ENCODE peak calls at places on chromosomes 12 and 14, in eight cellular contexts. One of them, this sample, is unnamed.

GRCh38 chr12:55724226-55724939 is 4.2 kb downstream of the RDH5 start:
- DNase-seq in prostate gland: peak; percentile 51
- DNase-seq in testis: peak; percentile 85
- DNase-seq in stomach: peak; percentile 76
- DNase-seq in A549: peak; percentile 70
- DNase-seq in transverse colon: peak; percentile 82
- DNase-seq in uterus: no peak
- DNase-seq in IMR-90: peak; percentile 69
- DNase-seq in this sample: peak; percentile 73

GRCh38 chr12:17197971-17198370 is 592.0 kb upstream of the LMO3 start:
- DNase-seq in A549: no peak
- DNase-seq in transverse colon: no peak
- DNase-seq in prostate gland: no peak
- DNase-seq in IMR-90: no peak
- DNase-seq in uterus: no peak
- DNase-seq in stomach: no peak
- DNase-seq in testis: no peak
- DNase-seq in this sample: no peak

GRCh38 chr12:60072911-60073310 is 477.1 kb downstream of the SLC16A7 start:
- DNase-seq in prostate gland: no peak
- DNase-seq in transverse colon: no peak
- DNase-seq in IMR-90: peak; percentile 67
- DNase-seq in uterus: no peak
- DNase-seq in A549: no peak
- DNase-seq in stomach: no peak
- DNase-seq in testis: no peak
- DNase-seq in this sample: no peak

GRCh38 chr14:67461341-67461985 is 27.1 kb downstream of the TMEM229B start:
- DNase-seq in IMR-90: peak; percentile 27
- DNase-seq in stomach: no peak
- DNase-seq in prostate gland: no peak
- DNase-seq in testis: peak; percentile 32
- DNase-seq in uterus: no peak
- DNase-seq in transverse colon: no peak
- DNase-seq in A549: no peak
- DNase-seq in this sample: no peak

GRCh38 chr12:129312048-129312447 is 458.8 kb downstream of the GLT1D1 start:
- DNase-seq in uterus: no peak
- DNase-seq in testis: no peak
- DNase-seq in stomach: no peak
- DNase-seq in IMR-90: no peak
- DNase-seq in A549: no peak
- DNase-seq in transverse colon: no peak
- DNase-seq in prostate gland: no peak
- DNase-seq in this sample: no peak

GRCh38 chr12:53975019-53975815 is 463 bp upstream of the HOTAIR start:
- DNase-seq in prostate gland: no peak
- DNase-seq in A549: no peak
- DNase-seq in stomach: no peak
- DNase-seq in uterus: no peak
- DNase-seq in transverse colon: no peak
- DNase-seq in testis: no peak
- DNase-seq in IMR-90: no peak
- DNase-seq in this sample: no peak

GRCh38 chr12:55703288-55703687 is 4.4 kb downstream of the ITGA7 start:
- DNase-seq in transverse colon: no peak
- DNase-seq in uterus: no peak
- DNase-seq in testis: no peak
- DNase-seq in IMR-90: no peak
- DNase-seq in A549: no peak
- DNase-seq in stomach: peak; percentile 37
- DNase-seq in prostate gland: no peak
- DNase-seq in this sample: no peak

GRCh38 chr12:96416033-96416790 is 16.0 kb upstream of the CDK17 start:
- DNase-seq in IMR-90: peak; percentile 95
- DNase-seq in stomach: no peak
- DNase-seq in A549: no peak
- DNase-seq in transverse colon: no peak
- DNase-seq in uterus: no peak
- DNase-seq in testis: no peak
- DNase-seq in prostate gland: no peak
- DNase-seq in this sample: no peak

GRCh38 chr12:71061451-71061850 is 96.3 kb downstream of the TSPAN8 start:
- DNase-seq in uterus: no peak
- DNase-seq in prostate gland: no peak
- DNase-seq in A549: no peak
- DNase-seq in IMR-90: no peak
- DNase-seq in transverse colon: no peak
- DNase-seq in testis: no peak
- DNase-seq in stomach: no peak
- DNase-seq in this sample: no peak
- H3K27ac ChIP-seq in uterus: no peak overlapping the region
- H3K27ac ChIP-seq in prostate gland: no peak overlapping the region
- H3K27ac ChIP-seq in A549: no peak overlapping the region
- H3K27ac ChIP-seq in IMR-90: no peak overlapping the region
- H3K27ac ChIP-seq in transverse colon: no peak overlapping the region
- H3K27ac ChIP-seq in testis: no peak overlapping the region
- H3K27ac ChIP-seq in stomach: no peak overlapping the region
- H3K27ac ChIP-seq in this sample: no peak overlapping the region

GRCh38 chr12:131827961-131828534 is at the start of gene MMP17:
- DNase-seq in testis: peak; percentile 70
- DNase-seq in IMR-90: peak; percentile 55
- DNase-seq in A549: peak; percentile 56
- DNase-seq in prostate gland: no peak
- DNase-seq in transverse colon: peak; percentile 33
- DNase-seq in uterus: no peak
- DNase-seq in stomach: no peak
- DNase-seq in this sample: no peak
- TF ChIP-seq POLR2A in testis: no peak
- TF ChIP-seq POLR2A in IMR-90: peak; percentile 33
- TF ChIP-seq POLR2A in A549: peak; percentile 83
- TF ChIP-seq POLR2A in prostate gland: no peak
- TF ChIP-seq POLR2A in transverse colon: no peak
- TF ChIP-seq POLR2A in uterus: no peak
- TF ChIP-seq POLR2A in stomach: no peak
- TF ChIP-seq POLR2A in this sample: no peak

DNA sequence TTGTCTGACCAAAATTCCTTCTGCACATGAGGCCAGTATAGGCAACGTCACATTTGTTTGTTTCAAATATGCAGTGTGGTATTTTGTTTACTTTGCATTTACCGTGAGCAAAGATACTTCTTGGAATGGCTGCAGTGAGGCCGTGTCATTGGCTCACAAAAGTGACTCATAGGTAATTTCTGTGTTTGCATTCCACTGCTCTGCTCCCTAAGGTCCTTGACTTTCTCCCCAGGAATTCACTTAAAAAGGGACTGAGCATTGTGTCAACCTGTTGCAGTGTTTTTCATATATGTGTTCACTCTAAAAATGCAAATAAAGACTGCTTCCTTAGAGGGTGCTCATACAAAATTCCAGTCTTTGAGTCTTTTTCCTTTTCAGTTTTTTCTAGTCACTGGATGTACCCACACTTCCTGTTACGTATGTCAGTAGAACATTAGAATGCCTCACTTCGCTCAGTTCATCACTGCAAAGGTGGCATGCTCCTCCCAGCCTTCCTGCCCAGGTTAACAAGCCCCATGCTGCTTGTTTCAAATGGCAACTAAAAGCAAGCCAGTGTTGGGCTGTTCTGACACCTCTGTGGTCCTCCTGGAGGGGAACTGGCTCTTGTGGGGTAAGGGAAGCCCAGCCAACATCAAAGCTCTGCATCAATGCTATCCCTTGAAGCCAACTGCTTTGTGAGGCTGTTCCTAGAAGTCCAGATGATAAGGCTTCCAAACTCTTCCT is 9.1 kb downstream of the C12orf76 start:
- DNase-seq in A549: peak; percentile 92
- DNase-seq in stomach: peak; percentile 43
- DNase-seq in prostate gland: peak; percentile 60
- DNase-seq in uterus: no peak
- DNase-seq in transverse colon: peak; percentile 44
- DNase-seq in IMR-90: peak; percentile 98
- DNase-seq in testis: no peak
- DNase-seq in this sample: no peak
- H3K27ac ChIP-seq in A549: peak overlapping the region; percentile 93
- H3K27ac ChIP-seq in stomach: peak overlapping the region; percentile 88
- H3K27ac ChIP-seq in prostate gland: peak overlapping the region; percentile 63
- H3K27ac ChIP-seq in uterus: no peak overlapping the region
- H3K27ac ChIP-seq in transverse colon: peak overlapping the region; percentile 62
- H3K27ac ChIP-seq in IMR-90: peak overlapping the region; percentile 99
- H3K27ac ChIP-seq in testis: peak overlapping the region; percentile 20
- H3K27ac ChIP-seq in this sample: peak overlapping the region; percentile 83

GRCh38 chr14:23013056-23014054 is 3.4 kb upstream of the C14orf93 start:
- DNase-seq in testis: no peak
- DNase-seq in stomach: no peak
- DNase-seq in uterus: no peak
- DNase-seq in transverse colon: no peak
- DNase-seq in IMR-90: no peak
- DNase-seq in prostate gland: no peak
- DNase-seq in A549: no peak
- DNase-seq in this sample: no peak

GRCh38 chr14:23009483-23009938 is 432 bp downstream of the C14orf93 start:
- DNase-seq in testis: no peak
- DNase-seq in uterus: no peak
- DNase-seq in IMR-90: no peak
- DNase-seq in A549: no peak
- DNase-seq in transverse colon: no peak
- DNase-seq in prostate gland: no peak
- DNase-seq in stomach: no peak
- DNase-seq in this sample: no peak

GRCh38 chr14:23006544-23007419 is 3.2 kb downstream of the C14orf93 start:
- DNase-seq in uterus: peak; percentile 97
- DNase-seq in prostate gland: peak; percentile 97
- DNase-seq in IMR-90: peak; percentile 97
- DNase-seq in A549: peak; percentile 97
- DNase-seq in stomach: peak; percentile 98
- DNase-seq in transverse colon: peak; percentile 97
- DNase-seq in testis: peak; percentile 99
- DNase-seq in this sample: peak; percentile 97

GRCh38 chr14:23008836-23009235 is 1.1 kb downstream of the C14orf93 start:
- DNase-seq in prostate gland: no peak
- DNase-seq in IMR-90: no peak
- DNase-seq in testis: no peak
- DNase-seq in uterus: no peak
- DNase-seq in stomach: no peak
- DNase-seq in transverse colon: no peak
- DNase-seq in A549: no peak
- DNase-seq in this sample: no peak

DNA sequence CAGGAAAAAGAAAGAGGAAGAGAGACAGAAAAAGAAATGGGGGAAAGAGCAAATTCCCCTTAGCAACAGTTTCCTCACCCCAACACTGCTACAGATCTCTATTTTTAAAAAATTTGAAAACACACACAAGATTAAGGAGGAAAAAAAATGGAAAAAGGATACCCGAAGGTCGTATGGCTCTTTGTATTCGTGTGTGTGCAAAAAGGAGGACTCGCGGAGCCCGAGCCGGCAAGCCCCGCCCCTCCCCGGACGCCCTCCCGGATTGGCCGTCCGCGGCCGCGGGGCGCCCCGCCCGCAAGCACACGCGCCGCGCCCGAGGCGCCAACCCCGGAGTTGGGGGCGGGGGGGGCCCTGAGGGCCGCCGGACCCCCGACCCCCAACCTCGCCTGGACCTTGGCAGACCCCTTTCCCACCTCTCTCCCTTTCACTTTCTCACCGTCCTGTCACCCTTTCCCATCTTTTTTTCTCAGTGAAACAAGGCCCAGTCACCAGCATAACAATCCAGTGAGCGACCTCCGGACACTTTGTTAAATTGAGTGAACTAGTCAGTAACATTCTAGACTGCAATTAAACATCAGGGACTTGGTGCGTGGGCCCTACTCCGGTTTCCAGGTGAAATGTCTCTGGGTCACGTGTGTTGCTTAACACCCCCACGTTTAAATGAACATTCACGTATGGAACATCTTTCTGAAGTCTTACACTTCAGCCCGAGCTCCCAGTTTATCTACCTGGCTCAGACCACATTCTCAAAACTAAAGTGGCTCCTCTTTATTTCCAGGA is at the start of gene C14orf93:
- DNase-seq in uterus: peak; percentile 81
- DNase-seq in prostate gland: peak; percentile 82
- DNase-seq in transverse colon: peak; percentile 88
- DNase-seq in testis: peak; percentile 88
- DNase-seq in A549: peak; percentile 77
- DNase-seq in stomach: peak; percentile 82
- DNase-seq in IMR-90: peak; percentile 48
- DNase-seq in this sample: peak; percentile 70
- TF ChIP-seq POLR2A in uterus: peak; percentile 56
- TF ChIP-seq POLR2A in prostate gland: peak; percentile 47
- TF ChIP-seq POLR2A in transverse colon: peak; percentile 48
- TF ChIP-seq POLR2A in testis: no peak
- TF ChIP-seq POLR2A in A549: peak; percentile 34
- TF ChIP-seq POLR2A in stomach: no peak
- TF ChIP-seq POLR2A in IMR-90: no peak
- TF ChIP-seq POLR2A in this sample: no peak

GRCh38 chr12:97764700-97765099 is 302.1 kb downstream of the RMST start:
- DNase-seq in A549: no peak
- DNase-seq in IMR-90: no peak
- DNase-seq in stomach: no peak
- DNase-seq in testis: no peak
- DNase-seq in uterus: no peak
- DNase-seq in prostate gland: no peak
- DNase-seq in transverse colon: no peak
- DNase-seq in this sample: no peak
- H3K27ac ChIP-seq in A549: no peak overlapping the region
- H3K27ac ChIP-seq in IMR-90: no peak overlapping the region
- H3K27ac ChIP-seq in stomach: no peak overlapping the region
- H3K27ac ChIP-seq in testis: no peak overlapping the region
- H3K27ac ChIP-seq in uterus: no peak overlapping the region
- H3K27ac ChIP-seq in prostate gland: no peak overlapping the region
- H3K27ac ChIP-seq in transverse colon: no peak overlapping the region
- H3K27ac ChIP-seq in this sample: no peak overlapping the region

DNA sequence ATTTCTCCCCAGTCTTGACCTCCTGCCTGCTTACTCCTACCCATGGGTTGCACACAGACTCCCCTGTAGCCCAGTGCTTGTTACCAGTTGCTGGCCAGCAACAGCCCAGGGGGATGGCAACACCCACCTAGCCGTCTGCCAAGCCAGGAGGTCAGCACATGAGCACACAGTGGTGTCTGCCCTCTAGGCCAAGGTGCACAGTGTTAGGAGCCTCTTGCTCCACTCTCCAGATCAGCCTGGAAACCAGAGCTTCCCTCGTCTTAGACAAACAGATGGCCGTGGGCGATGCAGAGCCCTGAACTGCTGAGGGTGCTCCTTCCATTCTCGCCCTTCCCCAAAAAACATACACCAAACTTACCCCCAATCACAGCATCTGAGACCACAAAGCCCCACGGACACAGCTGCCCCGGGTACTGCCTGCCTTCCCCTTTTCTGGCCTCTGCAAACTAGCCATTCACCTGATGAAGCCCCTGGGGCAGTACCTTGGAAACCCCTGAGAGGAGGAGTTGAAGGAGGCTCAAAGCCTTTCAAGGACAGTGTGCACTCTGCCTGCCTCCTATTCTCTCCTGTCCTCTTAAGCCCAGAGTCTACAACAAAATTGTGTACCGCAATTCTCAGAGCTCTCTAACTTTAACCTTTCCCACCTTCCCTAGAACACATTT is 1.0 kb upstream of the GPD1 start:
- DNase-seq in A549: no peak
- DNase-seq in transverse colon: no peak
- DNase-seq in stomach: no peak
- DNase-seq in prostate gland: no peak
- DNase-seq in uterus: no peak
- DNase-seq in testis: no peak
- DNase-seq in IMR-90: no peak
- DNase-seq in this sample: no peak
- TF ChIP-seq POLR2A in A549: no peak
- TF ChIP-seq POLR2A in transverse colon: no peak
- TF ChIP-seq POLR2A in stomach: no peak
- TF ChIP-seq POLR2A in prostate gland: no peak
- TF ChIP-seq POLR2A in uterus: no peak
- TF ChIP-seq POLR2A in testis: no peak
- TF ChIP-seq POLR2A in IMR-90: no peak
- TF ChIP-seq POLR2A in this sample: no peak

This sample was measured in breast epithelium.